ENCODE peak calls at places on chromosomes 7 and 10, in seven cellular contexts. One of them, this sample, is unnamed.
A peak's percentile ranks its signal among the peaks of the same experiment; 100 is the strongest.

GRCh38 chr7:151311294-151311864 is 30.2 kb upstream of the NUB1 start:
- DNase-seq in choroid plexus epithelial cell: no peak
- DNase-seq in anterior cingulate cortex: no peak
- DNase-seq in neural crest cell: no peak
- DNase-seq in ACHN: peak; percentile 28
- DNase-seq in OCI-LY7: peak; percentile 37
- DNase-seq in naive thymus-derived CD4-positive, alpha-beta T cell: no peak
- DNase-seq in this sample: no peak

GRCh38 chr10:6401066-6401465 is 179.0 kb downstream of the PRKCQ start:
- DNase-seq in ACHN: peak; percentile 4
- DNase-seq in neural crest cell: no peak
- DNase-seq in choroid plexus epithelial cell: no peak
- DNase-seq in OCI-LY7: no peak
- DNase-seq in anterior cingulate cortex: no peak
- DNase-seq in naive thymus-derived CD4-positive, alpha-beta T cell: no peak
- DNase-seq in this sample: no peak

GRCh38 chr7:45863715-45864114 is 9.2 kb downstream of the CCDC201 start:
- DNase-seq in OCI-LY7: no peak
- DNase-seq in neural crest cell: no peak
- DNase-seq in ACHN: no peak
- DNase-seq in anterior cingulate cortex: no peak
- DNase-seq in choroid plexus epithelial cell: peak; percentile 16
- DNase-seq in naive thymus-derived CD4-positive, alpha-beta T cell: no peak
- DNase-seq in this sample: no peak

GRCh38 chr7:101678713-101679112 is 49.6 kb upstream of the MYL10 start:
- DNase-seq in anterior cingulate cortex: no peak
- DNase-seq in OCI-LY7: no peak
- DNase-seq in choroid plexus epithelial cell: peak; percentile 24
- DNase-seq in neural crest cell: no peak
- DNase-seq in ACHN: peak; percentile 78
- DNase-seq in naive thymus-derived CD4-positive, alpha-beta T cell: no peak
- DNase-seq in this sample: no peak

GRCh38 chr10:102413053-102413705 is 5.4 kb downstream of the PSD start:
- DNase-seq in naive thymus-derived CD4-positive, alpha-beta T cell: no peak
- DNase-seq in choroid plexus epithelial cell: no peak
- DNase-seq in OCI-LY7: peak; percentile 84
- DNase-seq in anterior cingulate cortex: no peak
- DNase-seq in ACHN: peak; percentile 38
- DNase-seq in neural crest cell: peak; percentile 67
- DNase-seq in this sample: peak; percentile 58

GRCh38 chr10:50314169-50315071 is 63.1 kb upstream of the ASAH2 start:
- DNase-seq in naive thymus-derived CD4-positive, alpha-beta T cell: no peak
- DNase-seq in ACHN: no peak
- DNase-seq in choroid plexus epithelial cell: no peak
- DNase-seq in anterior cingulate cortex: no peak
- DNase-seq in neural crest cell: no peak
- DNase-seq in OCI-LY7: no peak
- DNase-seq in this sample: no peak

GRCh38 chr10:22054946-22055345 is 51.4 kb upstream of the DNAJC1 start:
- DNase-seq in ACHN: peak; percentile 11
- DNase-seq in choroid plexus epithelial cell: peak; percentile 66
- DNase-seq in OCI-LY7: no peak
- DNase-seq in neural crest cell: no peak
- DNase-seq in anterior cingulate cortex: no peak
- DNase-seq in naive thymus-derived CD4-positive, alpha-beta T cell: no peak
- DNase-seq in this sample: no peak

GRCh38 chr7:142807855-142808460 is 37.2 kb downstream of the PRSS2 start:
- DNase-seq in ACHN: no peak
- DNase-seq in naive thymus-derived CD4-positive, alpha-beta T cell: peak; percentile 63
- DNase-seq in OCI-LY7: peak; percentile 60
- DNase-seq in anterior cingulate cortex: no peak
- DNase-seq in neural crest cell: no peak
- DNase-seq in choroid plexus epithelial cell: peak; percentile 47
- DNase-seq in this sample: peak; percentile 58

GRCh38 chr7:155203059-155203881 is 94.4 kb upstream of the INSIG1 start:
- DNase-seq in ACHN: no peak
- DNase-seq in neural crest cell: no peak
- DNase-seq in anterior cingulate cortex: no peak
- DNase-seq in OCI-LY7: no peak
- DNase-seq in naive thymus-derived CD4-positive, alpha-beta T cell: no peak
- DNase-seq in choroid plexus epithelial cell: no peak
- DNase-seq in this sample: no peak

GRCh38 chr7:98223898-98224700 is 12.9 kb downstream of the BHLHA15 start:
- DNase-seq in OCI-LY7: no peak
- DNase-seq in naive thymus-derived CD4-positive, alpha-beta T cell: no peak
- DNase-seq in ACHN: no peak
- DNase-seq in anterior cingulate cortex: no peak
- DNase-seq in choroid plexus epithelial cell: no peak
- DNase-seq in neural crest cell: no peak
- DNase-seq in this sample: no peak

GRCh38 chr7:953547-954327 is 743 bp downstream of the ADAP1 start:
- DNase-seq in choroid plexus epithelial cell: no peak
- DNase-seq in naive thymus-derived CD4-positive, alpha-beta T cell: no peak
- DNase-seq in neural crest cell: no peak
- DNase-seq in ACHN: no peak
- DNase-seq in anterior cingulate cortex: no peak
- DNase-seq in OCI-LY7: no peak
- DNase-seq in this sample: no peak

GRCh38 chr10:117264776-117265175 is 23.9 kb downstream of the SLC18A2 start:
- DNase-seq in neural crest cell: no peak
- DNase-seq in choroid plexus epithelial cell: no peak
- DNase-seq in anterior cingulate cortex: no peak
- DNase-seq in OCI-LY7: no peak
- DNase-seq in naive thymus-derived CD4-positive, alpha-beta T cell: no peak
- DNase-seq in ACHN: no peak
- DNase-seq in this sample: no peak

GRCh38 chr7:26440993-26441636 is 149.5 kb downstream of the SNX10 start:
- DNase-seq in neural crest cell: peak; percentile 24
- DNase-seq in ACHN: no peak
- DNase-seq in OCI-LY7: no peak
- DNase-seq in naive thymus-derived CD4-positive, alpha-beta T cell: no peak
- DNase-seq in anterior cingulate cortex: no peak
- DNase-seq in choroid plexus epithelial cell: no peak
- DNase-seq in this sample: no peak

GRCh38 chr7:42454006-42454405 is 217.0 kb upstream of the GLI3 start:
- DNase-seq in OCI-LY7: no peak
- DNase-seq in anterior cingulate cortex: no peak
- DNase-seq in choroid plexus epithelial cell: no peak
- DNase-seq in naive thymus-derived CD4-positive, alpha-beta T cell: no peak
- DNase-seq in ACHN: no peak
- DNase-seq in neural crest cell: no peak
- DNase-seq in this sample: no peak

GRCh38 chr7:94252124-94252523 is 142.6 kb upstream of the COL1A2 start:
- DNase-seq in anterior cingulate cortex: no peak
- DNase-seq in ACHN: no peak
- DNase-seq in choroid plexus epithelial cell: no peak
- DNase-seq in neural crest cell: no peak
- DNase-seq in naive thymus-derived CD4-positive, alpha-beta T cell: no peak
- DNase-seq in OCI-LY7: no peak
- DNase-seq in this sample: no peak

GRCh38 chr7:22364023-22364422 is 7.1 kb upstream of the RAPGEF5 start:
- DNase-seq in ACHN: no peak
- DNase-seq in naive thymus-derived CD4-positive, alpha-beta T cell: no peak
- DNase-seq in choroid plexus epithelial cell: no peak
- DNase-seq in OCI-LY7: peak; percentile 43
- DNase-seq in neural crest cell: no peak
- DNase-seq in anterior cingulate cortex: no peak
- DNase-seq in this sample: no peak

This sample was measured in CD4-positive, alpha-beta memory T cell.